ENCODE peak calls at places on chromosome 22, in five cellular contexts. One of them, this sample, is unnamed.

GRCh38 chr22:21025266-21025665 is 7.1 kb downstream of the SLC7A4 start:
- DNase-seq in A549: no peak
- DNase-seq in transverse colon: no peak
- DNase-seq in esophagus muscularis mucosa: no peak
- DNase-seq in GM12878: no peak
- DNase-seq in this sample: no peak

GRCh38 chr22:49959782-49960158 is 802 bp upstream of the PIM3 start:
- DNase-seq in esophagus muscularis mucosa: no peak
- DNase-seq in GM12878: no peak
- DNase-seq in transverse colon: peak; percentile 73
- DNase-seq in A549: peak; percentile 39
- DNase-seq in this sample: no peak

GRCh38 chr22:49107961-49108530 is 719.6 kb downstream of the BRD1 start:
- DNase-seq in A549: no peak
- DNase-seq in GM12878: no peak
- DNase-seq in transverse colon: no peak
- DNase-seq in esophagus muscularis mucosa: no peak
- DNase-seq in this sample: no peak

GRCh38 chr22:28017558-28017820 is 98.4 kb upstream of the PITPNB start:
- DNase-seq in transverse colon: no peak
- DNase-seq in esophagus muscularis mucosa: no peak
- DNase-seq in GM12878: no peak
- DNase-seq in A549: no peak
- DNase-seq in this sample: no peak

GRCh38 chr22:21942407-21942895 is 10.2 kb downstream of the PPM1F start:
- DNase-seq in transverse colon: peak; percentile 52
- DNase-seq in esophagus muscularis mucosa: no peak
- DNase-seq in GM12878: no peak
- DNase-seq in A549: peak; percentile 49
- DNase-seq in this sample: peak; percentile 50

GRCh38 chr22:34324763-34325162 is 404.5 kb upstream of the LARGE1 start:
- DNase-seq in esophagus muscularis mucosa: no peak
- DNase-seq in GM12878: no peak
- DNase-seq in transverse colon: no peak
- DNase-seq in A549: no peak
- DNase-seq in this sample: no peak

GRCh38 chr22:49540084-49540483 is 287.6 kb downstream of the BRD1 start:
- DNase-seq in esophagus muscularis mucosa: no peak
- DNase-seq in GM12878: no peak
- DNase-seq in A549: no peak
- DNase-seq in transverse colon: no peak
- DNase-seq in this sample: no peak

GRCh38 chr22:19974935-19975706 is 33.5 kb upstream of the TXNRD2 start:
- DNase-seq in GM12878: no peak
- DNase-seq in transverse colon: no peak
- DNase-seq in A549: no peak
- DNase-seq in esophagus muscularis mucosa: no peak
- DNase-seq in this sample: no peak

GRCh38 chr22:19448076-19448607 is 631 bp upstream of the C22orf39 start:
- DNase-seq in A549: peak; percentile 31
- DNase-seq in transverse colon: peak; percentile 57
- DNase-seq in GM12878: no peak
- DNase-seq in esophagus muscularis mucosa: no peak
- DNase-seq in this sample: no peak

GRCh38 chr22:48618326-48618725 is 1209.3 kb downstream of the BRD1 start:
- DNase-seq in esophagus muscularis mucosa: no peak
- DNase-seq in A549: no peak
- DNase-seq in transverse colon: no peak
- DNase-seq in GM12878: no peak
- DNase-seq in this sample: no peak

GRCh38 chr22:17781319-17782031 is 7.2 kb upstream of the BID start:
- DNase-seq in transverse colon: no peak
- DNase-seq in GM12878: peak; percentile 60
- DNase-seq in A549: peak; percentile 61
- DNase-seq in esophagus muscularis mucosa: no peak
- DNase-seq in this sample: no peak

GRCh38 chr22:45686842-45687241 is 15.2 kb downstream of the ATXN10 start:
- DNase-seq in A549: no peak
- DNase-seq in transverse colon: no peak
- DNase-seq in esophagus muscularis mucosa: no peak
- DNase-seq in GM12878: no peak
- DNase-seq in this sample: no peak

GRCh38 chr22:49201046-49201970 is 626.4 kb downstream of the BRD1 start:
- DNase-seq in esophagus muscularis mucosa: no peak
- DNase-seq in transverse colon: no peak
- DNase-seq in GM12878: no peak
- DNase-seq in A549: no peak
- DNase-seq in this sample: no peak

GRCh38 chr22:47092896-47093311 is 330.5 kb downstream of the TBC1D22A start:
- DNase-seq in transverse colon: no peak
- DNase-seq in esophagus muscularis mucosa: no peak
- DNase-seq in GM12878: no peak
- DNase-seq in A549: no peak
- DNase-seq in this sample: no peak

GRCh38 chr22:47199261-47199948 is 437.0 kb downstream of the TBC1D22A start:
- DNase-seq in esophagus muscularis mucosa: no peak
- DNase-seq in A549: no peak
- DNase-seq in GM12878: no peak
- DNase-seq in transverse colon: no peak
- DNase-seq in this sample: no peak

GRCh38 chr22:20273720-20274119 is 5.6 kb upstream of the RTN4R start:
- DNase-seq in esophagus muscularis mucosa: no peak
- DNase-seq in GM12878: no peak
- DNase-seq in A549: no peak
- DNase-seq in transverse colon: no peak
- DNase-seq in this sample: no peak

GRCh38 chr22:45210577-45211431 is 29.9 kb downstream of the KIAA0930 start:
- DNase-seq in A549: no peak
- DNase-seq in transverse colon: no peak
- DNase-seq in GM12878: no peak
- DNase-seq in esophagus muscularis mucosa: no peak
- DNase-seq in this sample: no peak

GRCh38 chr22:19233189-19233661 is 54.7 kb upstream of the SLC25A1 start:
- DNase-seq in transverse colon: no peak
- DNase-seq in A549: no peak
- DNase-seq in esophagus muscularis mucosa: no peak
- DNase-seq in GM12878: no peak
- DNase-seq in this sample: no peak

GRCh38 chr22:46297151-46297819 is 615 bp downstream of the GTSE1 start:
- DNase-seq in GM12878: no peak
- DNase-seq in esophagus muscularis mucosa: no peak
- DNase-seq in transverse colon: no peak
- DNase-seq in A549: no peak
- DNase-seq in this sample: no peak

GRCh38 chr22:50012201-50013181 is at the start of gene IL17REL:
- DNase-seq in GM12878: no peak
- DNase-seq in transverse colon: peak; percentile 41
- DNase-seq in esophagus muscularis mucosa: no peak
- DNase-seq in A549: no peak
- DNase-seq in this sample: no peak

GRCh38 chr22:46044718-46045458 is 67.9 kb upstream of the WNT7B start:
- DNase-seq in esophagus muscularis mucosa: no peak
- DNase-seq in transverse colon: peak; percentile 51
- DNase-seq in A549: no peak
- DNase-seq in GM12878: no peak
- DNase-seq in this sample: no peak

GRCh38 chr22:45424241-45424731 is 10.8 kb downstream of the RIBC2 start:
- DNase-seq in esophagus muscularis mucosa: no peak
- DNase-seq in transverse colon: no peak
- DNase-seq in A549: no peak
- DNase-seq in GM12878: no peak
- DNase-seq in this sample: no peak

GRCh38 chr22:25884121-25884520 is 142.1 kb downstream of the MYO18B start:
- DNase-seq in A549: no peak
- DNase-seq in GM12878: no peak
- DNase-seq in esophagus muscularis mucosa: no peak
- DNase-seq in transverse colon: no peak
- DNase-seq in this sample: no peak

GRCh38 chr22:25878933-25879332 is 136.9 kb downstream of the MYO18B start:
- DNase-seq in esophagus muscularis mucosa: no peak
- DNase-seq in transverse colon: no peak
- DNase-seq in GM12878: no peak
- DNase-seq in A549: no peak
- DNase-seq in this sample: no peak

GRCh38 chr22:25882366-25882765 is 140.4 kb downstream of the MYO18B start:
- DNase-seq in GM12878: no peak
- DNase-seq in transverse colon: no peak
- DNase-seq in A549: no peak
- DNase-seq in esophagus muscularis mucosa: no peak
- DNase-seq in this sample: no peak

GRCh38 chr22:25881353-25881752 is 139.4 kb downstream of the MYO18B start:
- DNase-seq in esophagus muscularis mucosa: no peak
- DNase-seq in GM12878: no peak
- DNase-seq in A549: no peak
- DNase-seq in transverse colon: no peak
- DNase-seq in this sample: no peak

DNA sequence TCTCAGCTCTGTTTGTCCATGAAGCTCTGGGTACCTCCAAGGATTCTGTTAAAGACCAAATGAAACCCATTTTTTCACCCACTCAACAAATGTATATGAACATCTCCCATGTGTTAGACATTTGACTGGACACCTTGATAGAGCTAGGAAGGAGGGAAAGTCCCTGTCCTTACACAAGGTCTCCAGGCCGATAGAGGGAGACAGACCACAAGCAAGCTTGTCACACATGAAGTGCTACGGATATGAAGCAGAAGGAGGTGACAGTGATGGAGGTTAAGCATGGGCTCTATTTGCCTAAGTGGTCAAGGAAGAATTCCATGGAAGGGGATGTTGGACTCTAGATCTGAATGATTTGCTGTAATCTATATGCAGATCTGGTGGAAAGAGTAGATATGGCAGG is 138.5 kb downstream of the MYO18B start:
- DNase-seq in esophagus muscularis mucosa: no peak
- DNase-seq in transverse colon: no peak
- DNase-seq in A549: peak; percentile 16
- DNase-seq in GM12878: peak; percentile 11
- DNase-seq in this sample: no peak
- TF ChIP-seq CTCF in esophagus muscularis mucosa: no peak
- TF ChIP-seq CTCF in transverse colon: no peak
- TF ChIP-seq CTCF in A549: no peak
- TF ChIP-seq CTCF in GM12878: peak; percentile 46
- TF ChIP-seq CTCF in this sample: no peak

GRCh38 chr22:35893698-35894097 is 134.9 kb downstream of the RBFOX2 start:
- DNase-seq in transverse colon: no peak
- DNase-seq in A549: no peak
- DNase-seq in GM12878: no peak
- DNase-seq in esophagus muscularis mucosa: no peak
- DNase-seq in this sample: peak; percentile 24

GRCh38 chr22:35894937-35895708 is 133.5 kb downstream of the RBFOX2 start:
- DNase-seq in esophagus muscularis mucosa: no peak
- DNase-seq in GM12878: no peak
- DNase-seq in A549: peak; percentile 37
- DNase-seq in transverse colon: peak; percentile 12
- DNase-seq in this sample: peak; percentile 46

GRCh38 chr22:35892192-35892591 is 136.4 kb downstream of the RBFOX2 start:
- DNase-seq in A549: no peak
- DNase-seq in esophagus muscularis mucosa: no peak
- DNase-seq in GM12878: no peak
- DNase-seq in transverse colon: no peak
- DNase-seq in this sample: no peak

GRCh38 chr22:35896306-35896705 is 132.3 kb downstream of the RBFOX2 start:
- DNase-seq in GM12878: no peak
- DNase-seq in transverse colon: no peak
- DNase-seq in esophagus muscularis mucosa: no peak
- DNase-seq in A549: no peak
- DNase-seq in this sample: no peak

DNA sequence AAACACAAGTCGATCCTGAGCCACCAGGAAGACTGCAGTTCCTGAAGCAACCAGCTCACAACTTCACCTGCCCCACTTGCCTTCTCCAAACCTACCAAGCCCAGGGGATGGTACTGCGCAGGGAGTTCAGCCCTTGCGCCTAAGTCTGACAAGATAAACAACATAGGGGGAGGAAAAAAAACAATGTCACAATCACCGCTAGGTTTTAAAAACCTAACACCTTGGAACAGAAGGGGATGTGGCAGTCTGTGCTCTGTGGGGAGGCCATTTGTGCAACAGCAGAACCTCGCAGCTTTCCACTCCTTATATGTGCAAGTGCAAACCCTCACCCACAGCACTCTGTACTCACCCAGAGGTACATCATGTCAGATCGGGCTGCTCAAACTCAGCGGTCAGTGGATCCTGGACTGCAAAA is 134.2 kb downstream of the RBFOX2 start:
- DNase-seq in transverse colon: peak; percentile 15
- DNase-seq in A549: no peak
- DNase-seq in GM12878: no peak
- DNase-seq in esophagus muscularis mucosa: no peak
- DNase-seq in this sample: no peak
- TF ChIP-seq POLR2A in transverse colon: peak; percentile 38
- TF ChIP-seq POLR2A in A549: no peak
- TF ChIP-seq POLR2A in GM12878: no peak
- TF ChIP-seq POLR2A in esophagus muscularis mucosa: no peak
- TF ChIP-seq POLR2A in this sample: no peak

GRCh38 chr22:38419121-38419863 is 35.7 kb downstream of the KCNJ4 start:
- DNase-seq in esophagus muscularis mucosa: no peak
- DNase-seq in GM12878: no peak
- DNase-seq in A549: no peak
- DNase-seq in transverse colon: no peak
- DNase-seq in this sample: no peak
- TF ChIP-seq EP300 in esophagus muscularis mucosa: no peak
- TF ChIP-seq EP300 in GM12878: no peak
- TF ChIP-seq EP300 in A549: no peak
- TF ChIP-seq EP300 in transverse colon: no peak
- TF ChIP-seq EP300 in this sample: no peak

GRCh38 chr22:26068571-26068970 is 100.7 kb upstream of the SEZ6L start:
- DNase-seq in transverse colon: no peak
- DNase-seq in GM12878: no peak
- DNase-seq in A549: no peak
- DNase-seq in esophagus muscularis mucosa: no peak
- DNase-seq in this sample: no peak
- TF ChIP-seq CTCF in transverse colon: no peak
- TF ChIP-seq CTCF in GM12878: no peak
- TF ChIP-seq CTCF in A549: no peak
- TF ChIP-seq CTCF in esophagus muscularis mucosa: no peak
- TF ChIP-seq CTCF in this sample: no peak

This sample was measured in tibial nerve.